ENCODE peak calls at places on chromosomes 11 and 22, in six cellular contexts. Z is lung microvascular endothelial cell; H is stimulated activated naive CD4-positive, alpha-beta T cell treated with Interleukin-2 at 50 U/mL for 16 hours; N is NCI-H1417; G is stimulated activated CD4-positive, alpha-beta T cell treated with anti-CD3 and anti-CD28 coated beads, TNF-alpha, amount 100 ng/mL, for 24 hours; R is RPMI8226. B is an unnamed sample.

GRCh38 chr22:31556627-31557203 is 60.4 kb downstream of the SFI1 start:
- DNase-seq in Z (peak), H (no peak), N (peak), G (no peak), R (peak), B (peak)

GRCh38 chr11:40797981-40798380 is 661.5 kb downstream of the LRRC4C start:
- DNase-seq in Z (no peak), H (no peak), N (no peak), G (no peak), R (peak), B (no peak)

GRCh38 chr11:19349340-19350025 is 108.7 kb upstream of the E2F8 start:
- DNase-seq in Z (peak), H (no peak), N (no peak), G (no peak), R (no peak), B (no peak)

GRCh38 chr22:20584029-20584871 is 76.8 kb downstream of the MED15 start:
- DNase-seq in Z (no peak), H (no peak), N (no peak), G (no peak), R (no peak), B (no peak)

GRCh38 chr22:44497218-44497903 is 672 bp downstream of the RTL6 start:
- DNase-seq in Z (peak), H (no peak), N (peak), G (no peak), R (no peak), B (no peak)

GRCh38 chr22:35378547-35379078 is 2.3 kb upstream of the HMOX1 start:
- DNase-seq in Z (no peak), H (no peak), N (no peak), G (no peak), R (no peak), B (no peak)

GRCh38 chr22:50600541-50600940 is at the start of gene MAPK8IP2:
- DNase-seq in Z (no peak), H (no peak), N (peak), G (no peak), R (no peak), B (peak)

GRCh38 chr11:32580967-32581366 is 2.7 kb upstream of the EIF3M start:
- DNase-seq in Z (no peak), H (no peak), N (no peak), G (no peak), R (no peak), B (no peak)

GRCh38 chr11:64568041-64568571 is 22.9 kb upstream of the SLC22A12 start:
- DNase-seq in Z (no peak), H (no peak), N (no peak), G (no peak), R (no peak), B (no peak)

GRCh38 chr11:57311109-57311936 is 13.4 kb downstream of the TNKS1BP1 start:
- DNase-seq in Z (peak), H (peak), N (no peak), G (peak), R (no peak), B (no peak)

GRCh38 chr22:20429254-20430100 is 8.1 kb downstream of the SCARF2 start:
- DNase-seq in Z (no peak), H (peak), N (no peak), G (peak), R (peak), B (peak)

GRCh38 chr11:73907191-73907590 is 30.4 kb downstream of the PAAF1 start:
- DNase-seq in Z (peak), H (peak), N (no peak), G (no peak), R (no peak), B (no peak)

GRCh38 chr22:43658823-43659222 is 153.3 kb downstream of the EFCAB6 start:
- DNase-seq in Z (no peak), H (no peak), N (no peak), G (no peak), R (no peak), B (no peak)

GRCh38 chr11:133714471-133715375 is 130.6 kb downstream of the SPATA19 start:
- DNase-seq in Z (no peak), H (no peak), N (no peak), G (no peak), R (no peak), B (no peak)

GRCh38 chr11:95788921-95789505 is 569 bp downstream of the FAM76B start:
- DNase-seq in Z (peak), H (no peak), N (no peak), G (no peak), R (peak), B (peak)

GRCh38 chr22:28874061-28874460 is 9.3 kb upstream of the ZNRF3 start:
- DNase-seq in Z (no peak), H (no peak), N (no peak), G (no peak), R (no peak), B (no peak)

GRCh38 chr11:85595285-85595884 is 31.8 kb downstream of the DLG2 start:
- DNase-seq in Z (peak), H (no peak), N (peak), G (no peak), R (peak), B (peak)

GRCh38 chr22:45009881-45010531 is at the start of gene PHF21B:
- DNase-seq in Z (peak), H (no peak), N (peak), G (peak), R (no peak), B (peak)

GRCh38 chr22:31212783-31213626 is 907 bp downstream of the LIMK2 start:
- DNase-seq in Z (peak), H (no peak), N (peak), G (no peak), R (peak), B (no peak)

GRCh38 chr11:74989269-74989655 is 529 bp downstream of the NEU3 start:
- DNase-seq in Z (no peak), H (no peak), N (peak), G (no peak), R (peak), B (no peak)

GRCh38 chr11:32012066-32012465 is 78.8 kb upstream of the RCN1 start:
- DNase-seq in Z (no peak), H (no peak), N (no peak), G (no peak), R (no peak), B (no peak)

GRCh38 chr11:1784761-1785650 is 21.3 kb upstream of the CTSD start:
- DNase-seq in Z (no peak), H (no peak), N (no peak), G (no peak), R (no peak), B (no peak)

GRCh38 chr11:66126808-66127555 is 56.9 kb downstream of the PACS1 start:
- DNase-seq in Z (peak), H (peak), N (peak), G (peak), R (no peak), B (no peak)

GRCh38 chr11:78446210-78446609 is 28.6 kb upstream of the GAB2 start:
- DNase-seq in Z (no peak), H (no peak), N (no peak), G (no peak), R (no peak), B (no peak)

GRCh38 chr22:43479311-43479710 is 67.5 kb downstream of the MPPED1 start:
- DNase-seq in Z (no peak), H (no peak), N (no peak), G (no peak), R (no peak), B (no peak)

GRCh38 chr11:106668147-106668546 is 350.1 kb downstream of the GUCY1A2 start:
- DNase-seq in Z (no peak), H (no peak), N (no peak), G (no peak), R (no peak), B (no peak)

GRCh38 chr11:126279191-126279590 is 3.7 kb upstream of the TIRAP start:
- DNase-seq in Z (no peak), H (no peak), N (no peak), G (no peak), R (no peak), B (no peak)

GRCh38 chr11:27673979-27674663 is 26.1 kb downstream of the BDNF start:
- DNase-seq in Z (no peak), H (no peak), N (peak), G (no peak), R (no peak), B (no peak)

GRCh38 chr22:45804986-45805325 is 133.3 kb downstream of the ATXN10 start:
- DNase-seq in Z (peak), H (no peak), N (no peak), G (no peak), R (no peak), B (no peak)

GRCh38 chr11:106468091-106468490 is 390.6 kb downstream of the AASDHPPT start:
- DNase-seq in Z (no peak), H (no peak), N (no peak), G (no peak), R (no peak), B (no peak)

GRCh38 chr22:28051091-28051786 is 132.2 kb upstream of the PITPNB start:
- DNase-seq in Z (peak), H (no peak), N (no peak), G (no peak), R (no peak), B (no peak)

GRCh38 chr11:74683279-74683871 is 47.9 kb downstream of the CHRDL2 start:
- DNase-seq in Z (peak), H (no peak), N (no peak), G (no peak), R (no peak), B (no peak)

GRCh38 chr11:57251491-57252104 is 14.5 kb upstream of the APLNR start:
- DNase-seq in Z (peak), H (no peak), N (no peak), G (no peak), R (peak), B (no peak)

GRCh38 chr11:28529046-28529445 is 420.9 kb downstream of the METTL15 start:
- DNase-seq in Z (no peak), H (no peak), N (no peak), G (no peak), R (no peak), B (no peak)

GRCh38 chr11:129574431-129574830 is 198.8 kb downstream of the BARX2 start:
- DNase-seq in Z (peak), H (no peak), N (no peak), G (no peak), R (no peak), B (no peak)